ENCODE peak calls at places on chromosome 11, in four cellular contexts. G, Z, H and A are unnamed samples.

GRCh38 chr11:70402685-70403084 is 4.4 kb downstream of the CTTN start:
- DNase-seq in G (no peak), Z (no peak), H (peak; percentile 28), A (no peak)

GRCh38 chr11:134252539-134253188 is 488 bp downstream of the THYN1 start:
- DNase-seq in G (peak; percentile 15), Z (no peak), H (peak; percentile 68), A (no peak)

GRCh38 chr11:94185387-94186084 is 56.9 kb downstream of the PANX1 start:
- DNase-seq in G (no peak), Z (no peak), H (no peak), A (no peak)

GRCh38 chr11:43984519-43985385 is 42.3 kb downstream of the C11orf96 start:
- DNase-seq in G (no peak), Z (no peak), H (peak; percentile 90), A (no peak)

GRCh38 chr11:132054822-132055221 is 684.4 kb downstream of the NTM start:
- DNase-seq in G (no peak), Z (no peak), H (no peak), A (no peak)

GRCh38 chr11:393219-394033 is 583 bp upstream of the PKP3 start:
- DNase-seq in G (no peak), Z (no peak), H (peak; percentile 64), A (no peak)

GRCh38 chr11:6270584-6271246 is 11.1 kb downstream of the CCKBR start:
- DNase-seq in G (no peak), Z (no peak), H (no peak), A (no peak)

GRCh38 chr11:125451400-125452124 is 44.5 kb downstream of the FEZ1 start:
- DNase-seq in G (no peak), Z (no peak), H (peak; percentile 81), A (no peak)

GRCh38 chr11:5536482-5536881 is 11.9 kb downstream of the OR52H1 start:
- DNase-seq in G (no peak), Z (no peak), H (no peak), A (no peak)

GRCh38 chr11:29343465-29344333 is 673.1 kb downstream of the KCNA4 start:
- DNase-seq in G (no peak), Z (no peak), H (peak; percentile 78), A (peak; percentile 12)

GRCh38 chr11:79417069-79417920 is 23.5 kb downstream of the TENM4 start:
- DNase-seq in G (no peak), Z (no peak), H (peak; percentile 95), A (no peak)

GRCh38 chr11:72574046-72574445 is 100.2 kb downstream of the PDE2A start:
- DNase-seq in G (no peak), Z (no peak), H (no peak), A (no peak)